ENCODE peak calls at places on chromosome 16, in eight cellular contexts. M is Peyer's patch, B is upper lobe of right lung, E is hepatocyte, W is fibroblast of pulmonary artery, S is A549, Z is NB4, U is heart right ventricle. T is an unnamed sample.

GRCh38 chr16:68902376-68903345 is 59.3 kb downstream of the TANGO6 start:
- DNase-seq in E (peak), W (peak), S (peak), B (no peak), M (no peak), Z (peak), U (peak), T (no peak)

GRCh38 chr16:79069118-79069517 is 531.4 kb downstream of the MAF start:
- DNase-seq in W (no peak), Z (no peak), S (no peak), U (no peak), M (no peak), B (no peak), E (no peak), T (no peak)

GRCh38 chr16:83954577-83955016 is 1.6 kb downstream of the OSGIN1 start:
- DNase-seq in B (no peak), M (no peak), W (peak), E (peak), Z (peak), S (no peak), U (peak), T (no peak)

GRCh38 chr16:20814761-20815160 is 8.4 kb downstream of the REXO5 start:
- DNase-seq in S (no peak), M (no peak), U (no peak), W (no peak), Z (no peak), E (no peak), B (no peak), T (no peak)

GRCh38 chr16:85652431-85653221 is 36.1 kb downstream of the GINS2 start:
- DNase-seq in M (no peak), U (no peak), B (peak), Z (peak), S (peak), W (peak), E (peak), T (peak)

GRCh38 chr16:67653131-67654068 is 6.7 kb downstream of the ACD start:
- DNase-seq in M (no peak), E (peak), S (no peak), U (no peak), W (no peak), Z (no peak), B (no peak), T (no peak)

GRCh38 chr16:1960665-1961630 is 1.6 kb downstream of the NDUFB10 start:
- DNase-seq in M (no peak), Z (peak), B (no peak), E (no peak), W (peak), U (no peak), S (no peak), T (no peak)

GRCh38 chr16:32116080-32116479 is 137.0 kb upstream of the TP53TG3D start:
- DNase-seq in S (no peak), W (no peak), E (peak), B (peak), U (no peak), M (no peak), Z (peak), T (no peak)

GRCh38 chr16:71467810-71468209 is 5.8 kb upstream of the ZNF23 start:
- DNase-seq in M (no peak), S (no peak), E (peak), U (peak), B (no peak), W (peak), Z (peak), T (no peak)

GRCh38 chr16:7086842-7087616 is 245.6 kb upstream of the RBFOX1 start:
- DNase-seq in S (no peak), Z (peak), B (no peak), E (peak), W (no peak), M (no peak), U (peak), T (no peak)

GRCh38 chr16:84526794-84527485 is 22.5 kb upstream of the MEAK7 start:
- DNase-seq in W (no peak), Z (no peak), E (peak), U (no peak), B (no peak), M (no peak), S (no peak), T (peak)

GRCh38 chr16:78519896-78520295 is 420.4 kb downstream of the WWOX start:
- DNase-seq in Z (no peak), W (no peak), B (no peak), S (no peak), U (no peak), M (no peak), E (no peak), T (no peak)

GRCh38 chr16:70739389-70739788 is 53.5 kb upstream of the MTSS2 start:
- DNase-seq in S (no peak), W (no peak), E (no peak), U (no peak), Z (no peak), B (no peak), M (no peak), T (no peak)

GRCh38 chr16:50563989-50564388 is 15.8 kb downstream of the NKD1 start:
- DNase-seq in B (no peak), U (no peak), S (no peak), W (no peak), Z (no peak), M (no peak), E (no peak), T (no peak)

GRCh38 chr16:50261707-50262235 is 4.6 kb upstream of the ADCY7 start:
- DNase-seq in E (peak), M (no peak), U (no peak), W (no peak), S (no peak), Z (no peak), B (peak), T (peak)

GRCh38 chr16:55570159-55570558 is 3.7 kb downstream of the CAPNS2 start:
- DNase-seq in Z (no peak), M (no peak), S (no peak), E (no peak), B (no peak), U (no peak), W (no peak), T (no peak)

GRCh38 chr16:29899516-29900101 is at the start of gene SEZ6L2:
- DNase-seq in S (peak), W (peak), E (peak), M (no peak), B (peak), U (peak), Z (peak), T (peak)

GRCh38 chr16:47054306-47054705 is 80.8 kb upstream of the DNAJA2 start:
- DNase-seq in W (no peak), B (no peak), Z (no peak), E (no peak), U (no peak), S (no peak), M (no peak), T (no peak)

GRCh38 chr16:69407702-69408323 is 16.6 kb upstream of the CYB5B start:
- DNase-seq in B (no peak), W (no peak), M (no peak), Z (no peak), S (no peak), E (no peak), U (no peak), T (no peak)

GRCh38 chr16:79628501-79628975 is 28.0 kb upstream of the MAF start:
- DNase-seq in E (no peak), U (no peak), M (no peak), Z (peak), W (peak), S (no peak), B (no peak), T (no peak)

GRCh38 chr16:68433316-68433715 is 15.0 kb downstream of the SMPD3 start:
- DNase-seq in S (no peak), Z (no peak), M (no peak), B (no peak), E (no peak), W (no peak), U (no peak), T (no peak)

GRCh38 chr16:2238396-2239230 is 2.4 kb downstream of the DNASE1L2 start:
- DNase-seq in Z (no peak), E (no peak), S (no peak), B (no peak), W (no peak), U (no peak), M (no peak), T (no peak)

GRCh38 chr16:15751940-15752339 is 101.9 kb downstream of the NDE1 start:
- DNase-seq in W (no peak), M (no peak), Z (no peak), U (no peak), B (no peak), S (no peak), E (no peak), T (no peak)

GRCh38 chr16:2848933-2849332 is 9.0 kb downstream of the PRSS22 start:
- DNase-seq in S (no peak), B (no peak), M (no peak), E (no peak), U (no peak), W (no peak), Z (no peak), T (no peak)

GRCh38 chr16:47197536-47198179 is 53.9 kb upstream of the NETO2 start:
- DNase-seq in W (peak), S (no peak), E (no peak), U (peak), Z (peak), B (no peak), M (no peak), T (no peak)

GRCh38 chr16:2388875-2389433 is 40.3 kb upstream of the CCNF start:
- DNase-seq in U (no peak), W (peak), B (no peak), E (no peak), Z (no peak), M (no peak), S (no peak), T (peak)

GRCh38 chr16:70573451-70574121 is 50.0 kb downstream of the SF3B3 start:
- DNase-seq in S (no peak), B (no peak), Z (peak), M (no peak), W (peak), U (peak), E (peak), T (no peak)

GRCh38 chr16:2532494-2533141 is 1.4 kb upstream of the CEMP1 start:
- DNase-seq in M (peak), S (no peak), U (peak), E (peak), W (peak), Z (peak), B (peak), T (peak)

GRCh38 chr16:48916566-48916965 is 306.6 kb upstream of the N4BP1 start:
- DNase-seq in B (no peak), M (no peak), W (no peak), Z (no peak), S (no peak), E (no peak), U (no peak), T (no peak)

GRCh38 chr16:4689091-4689671 is 4.2 kb upstream of the NUDT16L1 start:
- DNase-seq in S (no peak), B (peak), W (no peak), U (no peak), Z (peak), E (peak), M (no peak), T (no peak)

GRCh38 chr16:67246081-67246944 is 968 bp downstream of the FHOD1 start:
- DNase-seq in M (peak), B (peak), E (peak), U (peak), Z (peak), W (peak), S (peak), T (peak)

GRCh38 chr16:640614-641013 is 1.0 kb upstream of the MCRIP2 start:
- DNase-seq in Z (no peak), W (no peak), B (no peak), U (no peak), M (no peak), E (no peak), S (no peak), T (no peak)

GRCh38 chr16:638836-639235 is 2.7 kb upstream of the METTL26 start:
- DNase-seq in U (no peak), Z (no peak), S (no peak), B (no peak), M (no peak), E (no peak), W (no peak), T (no peak)

GRCh38 chr16:643050-643368 is 1.4 kb downstream of the MCRIP2 start:
- DNase-seq in M (no peak), U (no peak), Z (no peak), S (no peak), W (no peak), B (no peak), E (no peak), T (no peak)

GRCh38 chr16:642189-643049 is 791 bp downstream of the MCRIP2 start:
- DNase-seq in S (no peak), M (peak), W (no peak), B (peak), E (peak), U (peak), Z (peak), T (no peak)

DNA sequence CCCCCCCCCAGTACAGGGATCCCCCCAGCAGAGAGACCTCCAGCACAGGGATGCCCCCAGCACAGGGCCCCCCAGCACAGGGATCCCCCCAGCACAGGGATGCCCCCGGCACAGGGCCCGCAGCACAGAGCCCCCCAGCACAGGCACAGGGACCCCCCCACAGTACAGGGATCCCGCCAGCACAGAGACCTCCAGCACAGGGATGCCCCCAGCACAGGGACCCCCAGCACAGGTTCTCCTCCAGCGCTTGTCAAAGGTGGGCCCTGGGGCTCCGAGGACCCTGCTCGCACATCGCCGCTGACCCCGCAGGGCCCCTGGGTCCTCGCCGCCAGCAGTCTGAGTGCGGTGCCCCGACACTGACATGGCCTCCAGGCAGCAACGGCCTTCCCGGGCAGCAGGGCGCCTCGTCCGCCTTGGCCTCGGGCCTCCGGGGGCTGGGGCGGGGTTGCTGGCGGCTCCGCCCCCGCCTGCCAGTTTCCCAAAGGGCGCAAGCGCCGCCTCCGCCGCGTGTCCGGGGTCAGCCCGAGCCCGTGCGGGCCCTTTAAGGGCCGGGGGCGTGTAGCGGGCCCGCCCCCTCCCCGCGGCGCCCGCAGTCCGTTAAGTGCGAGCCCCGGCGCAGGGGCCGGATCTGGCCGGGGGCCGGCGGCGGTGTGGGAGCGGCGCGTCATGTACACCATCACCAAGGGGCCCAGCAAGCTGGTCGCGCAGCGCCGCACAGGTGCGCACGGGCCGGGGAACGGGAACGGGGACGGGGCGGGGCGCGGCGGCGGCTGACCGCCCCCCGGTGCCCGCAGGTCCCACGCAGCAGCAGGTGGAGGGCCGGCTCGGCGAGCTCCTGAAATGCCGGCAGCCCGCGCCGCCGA is at the start of gene MCRIP2:
- DNase-seq in B (peak), W (peak), S (peak), U (peak), E (peak), Z (peak), M (peak), T (no peak)
- H3K4me3 ChIP-seq in B (peak), W (peak), S (peak), U (peak), E (peak), Z (peak), M (peak), T (peak)

GRCh38 chr16:87700406-87701065 is 65.2 kb downstream of the KLHDC4 start:
- DNase-seq in Z (no peak), W (no peak), M (peak), E (no peak), S (no peak), U (no peak), B (no peak), T (no peak)

GRCh38 chr16:87698241-87698640 is 67.5 kb downstream of the KLHDC4 start:
- DNase-seq in M (peak), E (no peak), S (no peak), Z (no peak), B (no peak), W (no peak), U (no peak), T (no peak)

GRCh38 chr16:87697792-87698191 is 68.0 kb downstream of the KLHDC4 start:
- DNase-seq in Z (no peak), S (no peak), M (no peak), W (no peak), E (no peak), B (no peak), U (no peak), T (no peak)

GRCh38 chr16:87697256-87697655 is 68.5 kb downstream of the KLHDC4 start:
- DNase-seq in S (no peak), W (no peak), M (no peak), Z (no peak), E (no peak), B (no peak), U (no peak), T (no peak)

GRCh38 chr16:87698676-87699179 is 67.1 kb downstream of the KLHDC4 start:
- DNase-seq in W (no peak), E (no peak), M (peak), Z (no peak), U (no peak), S (no peak), B (no peak), T (no peak)
- TF ChIP-seq CTCF in W (no peak), E (no peak), M (no peak), Z (no peak), U (no peak), S (no peak), B (no peak), T (no peak)

DNA sequence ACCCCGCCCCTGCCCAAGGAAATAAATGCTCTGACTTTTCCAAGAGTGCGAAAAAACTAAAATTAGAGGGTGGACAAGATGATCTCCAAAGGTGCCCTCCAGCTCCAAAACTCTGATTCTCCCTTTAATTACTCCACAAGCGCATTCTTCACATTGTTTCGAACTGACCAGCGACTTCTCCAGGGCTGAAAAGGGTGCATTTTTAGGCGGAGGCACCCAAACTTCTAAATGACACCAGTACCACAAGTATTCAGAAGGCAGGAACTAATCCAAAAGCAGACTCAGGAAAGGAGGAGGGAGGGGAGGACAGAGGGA is 750 bp downstream of the ZFHX3 start:
- DNase-seq in U (no peak), S (no peak), W (peak), B (no peak), M (no peak), Z (no peak), E (no peak), T (no peak)
- H3K4me3 ChIP-seq in U (no peak), S (peak), W (peak), B (peak), M (peak), Z (no peak), E (peak), T (peak)

DNA sequence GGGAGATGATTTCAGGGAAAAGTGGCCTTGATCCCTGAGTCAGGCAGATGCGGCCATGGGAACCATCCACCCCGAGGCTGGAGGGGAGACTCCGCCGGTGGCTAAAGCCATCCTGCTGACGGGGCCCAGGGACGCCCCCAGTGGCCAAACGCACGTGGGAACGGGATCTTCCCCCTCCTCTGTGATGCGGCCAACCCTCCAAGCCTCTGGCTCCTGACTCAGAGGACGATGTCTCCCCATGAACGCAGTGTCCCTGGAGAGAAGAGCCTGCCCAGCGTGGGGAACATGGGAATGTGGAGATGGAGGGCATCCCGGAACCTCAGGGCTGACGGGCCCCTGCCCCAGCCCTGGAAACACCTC is 25.0 kb downstream of the SLC7A5 start:
- DNase-seq in Z (no peak), M (no peak), S (no peak), B (peak), W (no peak), U (no peak), E (no peak), T (no peak)
- TF ChIP-seq CTCF in Z (peak), M (no peak), S (peak), B (no peak), W (no peak), U (peak), E (no peak), T (no peak)

GRCh38 chr16:25030420-25031131 is 15.4 kb upstream of the ARHGAP17 start:
- DNase-seq in Z (no peak), E (no peak), M (peak), S (no peak), B (no peak), U (no peak), W (no peak), T (no peak)

GRCh38 chr16:25033852-25034251 is 18.7 kb upstream of the ARHGAP17 start:
- DNase-seq in B (no peak), W (peak), E (no peak), M (no peak), S (no peak), U (no peak), Z (no peak), T (no peak)

GRCh38 chr16:25031441-25032307 is 16.5 kb upstream of the ARHGAP17 start:
- DNase-seq in B (peak), U (peak), Z (peak), M (peak), E (peak), S (peak), W (peak), T (peak)

GRCh38 chr16:25027781-25028180 is 12.6 kb upstream of the ARHGAP17 start:
- DNase-seq in Z (no peak), S (no peak), W (no peak), E (no peak), B (no peak), M (no peak), U (no peak), T (no peak)

DNA sequence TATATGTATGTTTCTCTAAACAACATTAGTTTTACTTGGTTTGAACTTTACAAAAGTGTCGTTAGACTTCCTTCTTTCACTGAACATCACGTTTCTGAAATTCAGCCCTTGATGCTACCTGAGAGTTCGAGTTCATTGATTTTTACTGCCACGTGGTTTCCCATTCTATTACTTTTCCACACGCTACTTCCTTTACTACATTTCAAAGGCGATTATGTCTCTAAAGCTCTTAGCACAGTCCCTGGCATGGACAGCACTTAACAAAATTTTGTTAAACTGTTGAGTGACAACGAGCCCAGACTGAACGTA is 15.9 kb upstream of the ARHGAP17 start:
- DNase-seq in W (no peak), U (no peak), Z (no peak), S (no peak), E (no peak), B (no peak), M (no peak), T (no peak)
- H3K4me3 ChIP-seq in W (peak), U (no peak), Z (peak), S (no peak), E (no peak), B (peak), M (peak), T (peak)

GRCh38 chr16:11218324-11218962 is 37.6 kb downstream of the SOCS1 start:
- DNase-seq in W (no peak), B (no peak), S (no peak), M (no peak), Z (peak), E (no peak), U (no peak), T (no peak)
- TF ChIP-seq CTCF in W (peak), B (peak), S (peak), M (no peak), Z (peak), E (peak), U (peak), T (peak)